ENCODE peak calls at places on chromosomes 7 and 10, in ten cellular contexts. M is T-helper 2 cell treated with Interferon-gamma antibody and Interleukin-4, amounts not matched to agents 5 μg/mL and 100 μg/mL, for 36 hours; W is choroid plexus epithelial cell; Y is uterus; C is GM10248; S is K562; L is NCI-H1694; D is NCI-H69; K is lower leg skin; F is NCI-H1417. H is an unnamed sample.

GRCh38 chr10:58334817-58335305 is at the start of gene UBE2D1:
- DNase-seq in M (peak; percentile 76), F (peak; percentile 71), L (peak; percentile 37), D (peak; percentile 87), S (peak; percentile 86), Y (peak; percentile 86), C (peak; percentile 90), K (peak; percentile 98), W (peak; percentile 72), H (peak; percentile 86)

GRCh38 chr10:109327266-109327665 is 596.0 kb downstream of the XPNPEP1 start:
- DNase-seq in C (no peak), K (no peak), S (no peak), W (no peak), L (no peak), M (no peak), Y (no peak), D (no peak), F (no peak), H (no peak)

GRCh38 chr10:119199231-119199992 is 8.0 kb upstream of the GRK5 start:
- DNase-seq in L (peak; percentile 42), M (no peak), W (peak; percentile 96), D (peak; percentile 68), F (peak; percentile 31), Y (peak; percentile 63), K (peak; percentile 86), S (peak; percentile 56), C (peak; percentile 54), H (no peak)

GRCh38 chr7:81501220-81501619 is 268.6 kb downstream of the HGF start:
- DNase-seq in L (peak; percentile 53), C (no peak), D (peak; percentile 53), W (peak; percentile 80), F (no peak), S (no peak), Y (no peak), K (no peak), M (no peak), H (no peak)

GRCh38 chr10:72567884-72568283 is 58.0 kb downstream of the MICU1 start:
- DNase-seq in S (peak; percentile 64), K (no peak), M (no peak), Y (no peak), L (no peak), C (peak; percentile 27), F (no peak), D (peak; percentile 20), W (peak; percentile 35), H (no peak)

GRCh38 chr7:148079206-148079605 is 511.4 kb upstream of the C7orf33 start:
- DNase-seq in M (no peak), F (no peak), L (no peak), K (no peak), C (no peak), D (no peak), Y (no peak), S (no peak), W (no peak), H (no peak)

GRCh38 chr10:102326031-102326430 is 69.5 kb upstream of the NFKB2 start:
- DNase-seq in Y (no peak), L (no peak), D (no peak), C (no peak), W (no peak), K (no peak), M (no peak), F (no peak), S (no peak), H (no peak)

GRCh38 chr10:90028312-90028711 is 326.9 kb downstream of the KIF20B start:
- DNase-seq in K (no peak), Y (no peak), L (no peak), S (no peak), M (no peak), D (no peak), W (no peak), C (no peak), F (no peak), H (no peak)

GRCh38 chr10:3082290-3082689 is 14.9 kb downstream of the PFKP start:
- DNase-seq in F (no peak), K (no peak), M (no peak), L (no peak), W (no peak), C (no peak), Y (no peak), S (no peak), D (no peak), H (no peak)

GRCh38 chr10:26437637-26438461 is at the start of gene APBB1IP:
- DNase-seq in S (no peak), D (no peak), K (peak; percentile 94), Y (peak; percentile 19), F (no peak), M (peak; percentile 50), W (no peak), L (no peak), C (peak; percentile 60), H (peak; percentile 83)

GRCh38 chr7:115229401-115230083 is 307.6 kb downstream of the MDFIC start:
- DNase-seq in L (no peak), S (no peak), K (no peak), C (no peak), D (peak; percentile 39), Y (no peak), F (peak; percentile 14), M (no peak), W (no peak), H (no peak)

GRCh38 chr7:24923172-24923865 is 56.7 kb downstream of the OSBPL3 start:
- DNase-seq in W (no peak), D (no peak), M (no peak), Y (no peak), S (peak; percentile 52), L (no peak), C (no peak), K (no peak), F (no peak), H (no peak)

GRCh38 chr7:25093268-25093802 is 31.7 kb downstream of the CYCS start:
- DNase-seq in D (peak; percentile 68), W (peak; percentile 83), K (peak; percentile 91), Y (peak; percentile 44), F (peak; percentile 72), M (peak; percentile 69), S (peak; percentile 78), L (peak; percentile 31), C (peak; percentile 82), H (peak; percentile 88)

GRCh38 chr7:146176790-146177189 is 60.2 kb downstream of the CNTNAP2 start:
- DNase-seq in W (no peak), L (no peak), F (no peak), C (no peak), K (no peak), Y (no peak), D (peak; percentile 34), M (no peak), S (no peak), H (no peak)

GRCh38 chr10:33122014-33122788 is 164.2 kb upstream of the ITGB1 start:
- DNase-seq in Y (no peak), F (no peak), L (peak; percentile 58), W (peak; percentile 94), C (no peak), S (no peak), D (peak; percentile 32), K (peak; percentile 28), M (no peak), H (no peak)

GRCh38 chr10:102188298-102188940 is 36.2 kb downstream of the NOLC1 start:
- DNase-seq in M (no peak), S (no peak), F (no peak), K (no peak), W (no peak), L (no peak), Y (no peak), D (no peak), C (no peak), H (no peak)

GRCh38 chr10:100825946-100826660 is 80.7 kb downstream of the PAX2 start:
- DNase-seq in M (no peak), L (no peak), K (no peak), D (no peak), W (no peak), C (peak; percentile 50), Y (no peak), F (no peak), S (no peak), H (no peak)